ENCODE peak calls at places on chromosomes 1 and 21, in ten cellular contexts. S is keratinocyte, U is vagina, V is IMR-90, E is A549, Q is body of pancreas, A is ovary, H is breast epithelium, I is fibroblast of lung, K is psoas muscle. W is an unnamed sample.

GRCh38 chr1:215005078-215005477 is 77.5 kb upstream of the KCNK2 start:
- DNase-seq in A (no peak), U (no peak), K (no peak), H (no peak), V (peak; percentile 45), S (no peak), Q (no peak), I (no peak), E (no peak), W (no peak)

GRCh38 chr1:158564608-158565007 is 5.8 kb downstream of the OR6P1 start:
- DNase-seq in I (no peak), K (no peak), U (no peak), E (no peak), H (no peak), S (no peak), Q (no peak), A (no peak), V (no peak), W (no peak)

GRCh38 chr1:246117066-246117791 is 389.9 kb downstream of the SMYD3 start:
- DNase-seq in H (no peak), I (peak; percentile 50), Q (peak; percentile 38), E (peak; percentile 20), V (peak; percentile 64), U (no peak), S (no peak), K (no peak), A (no peak), W (no peak)

GRCh38 chr1:64948905-64949833 is 17.2 kb downstream of the JAK1 start:
- DNase-seq in E (no peak), S (no peak), U (no peak), A (no peak), Q (no peak), K (no peak), V (no peak), H (no peak), I (no peak), W (no peak)

GRCh38 chr1:222579316-222579715 is 10.4 kb downstream of the TAF1A start:
- DNase-seq in H (no peak), Q (no peak), E (no peak), K (no peak), I (no peak), S (no peak), U (no peak), A (no peak), V (no peak), W (no peak)

GRCh38 chr1:65952692-65953091 is 160.0 kb downstream of the PDE4B start:
- DNase-seq in E (no peak), U (no peak), K (no peak), V (peak; percentile 61), I (peak; percentile 65), Q (no peak), H (no peak), S (no peak), A (no peak), W (no peak)

GRCh38 chr21:45990741-45991605 is 9.4 kb downstream of the COL6A1 start:
- DNase-seq in Q (no peak), U (no peak), A (peak; percentile 26), H (peak; percentile 46), K (peak; percentile 20), I (no peak), V (no peak), S (no peak), E (no peak), W (peak; percentile 28)

GRCh38 chr1:228004331-228004871 is 2.4 kb upstream of the WNT3A start:
- DNase-seq in V (no peak), S (no peak), I (no peak), K (no peak), E (peak; percentile 62), U (peak; percentile 91), Q (no peak), A (no peak), H (peak; percentile 52), W (no peak)

GRCh38 chr1:221631551-221631950 is 110.3 kb downstream of the DUSP10 start:
- DNase-seq in H (no peak), U (no peak), K (no peak), V (no peak), E (no peak), I (no peak), Q (no peak), S (no peak), A (no peak), W (no peak)

GRCh38 chr1:42943166-42943565 is 15.5 kb downstream of the SLC2A1 start:
- DNase-seq in U (no peak), I (peak; percentile 80), Q (peak; percentile 96), S (peak; percentile 86), H (peak; percentile 82), K (no peak), E (no peak), A (no peak), V (no peak), W (no peak)

GRCh38 chr1:50329332-50329932 is 93.8 kb downstream of the DMRTA2 start:
- DNase-seq in U (no peak), A (no peak), S (no peak), K (no peak), I (no peak), Q (peak; percentile 56), E (no peak), H (no peak), V (no peak), W (no peak)

GRCh38 chr1:27429029-27429425 is 36.6 kb downstream of the GPR3 start:
- DNase-seq in A (no peak), V (no peak), I (no peak), H (no peak), E (no peak), S (no peak), U (no peak), K (no peak), Q (no peak), W (no peak)

GRCh38 chr21:36419996-36420395 is 34.8 kb downstream of the CHAF1B start:
- DNase-seq in E (peak; percentile 84), I (peak; percentile 88), S (peak; percentile 33), K (peak; percentile 84), Q (peak; percentile 90), V (peak; percentile 92), A (peak; percentile 86), U (no peak), H (peak; percentile 78), W (peak; percentile 73)

GRCh38 chr21:15301736-15302135 is 236.9 kb upstream of the NRIP1 start:
- DNase-seq in K (no peak), V (no peak), I (peak; percentile 71), E (no peak), H (no peak), S (no peak), U (no peak), Q (no peak), A (no peak), W (no peak)

GRCh38 chr1:171220551-171221175 is 27.6 kb upstream of the FMO1 start:
- DNase-seq in I (peak; percentile 78), S (no peak), U (no peak), H (no peak), A (peak; percentile 22), Q (no peak), E (no peak), K (no peak), V (peak; percentile 44), W (no peak)

GRCh38 chr1:26833432-26834405 is 7.2 kb downstream of the ZDHHC18 start:
- DNase-seq in V (no peak), S (no peak), H (no peak), I (no peak), K (no peak), U (no peak), E (no peak), A (no peak), Q (no peak), W (no peak)

DNA sequence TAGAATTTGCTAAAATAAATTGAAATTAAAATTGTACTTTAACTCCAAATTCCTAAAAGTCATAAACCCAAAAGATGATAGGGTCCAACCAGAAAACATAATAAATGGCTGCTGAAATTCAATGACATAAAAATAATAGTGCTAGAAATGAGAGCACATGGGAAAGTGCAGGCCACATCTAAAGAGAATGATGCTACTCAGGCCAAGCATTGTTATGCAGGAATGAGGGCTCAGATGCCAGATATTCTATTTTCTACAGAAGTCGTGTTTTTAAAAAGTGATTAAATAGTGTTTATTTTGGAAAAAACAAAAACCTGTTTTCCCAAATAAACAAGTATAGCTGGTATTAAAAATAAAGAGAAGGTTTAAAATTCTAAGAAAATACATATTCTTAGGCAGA is 234.4 kb downstream of the KCNT2 start:
- DNase-seq in H (no peak), U (no peak), E (no peak), K (no peak), S (no peak), A (no peak), V (no peak), I (no peak), Q (no peak), W (no peak)
- H3K27ac ChIP-seq in H (no peak overlapping the region), U (no peak overlapping the region), E (no peak overlapping the region), K (no peak overlapping the region), S (no peak overlapping the region), A (no peak overlapping the region), V (no peak overlapping the region), I (no peak overlapping the region), Q (no peak overlapping the region), W (no peak overlapping the region)

DNA sequence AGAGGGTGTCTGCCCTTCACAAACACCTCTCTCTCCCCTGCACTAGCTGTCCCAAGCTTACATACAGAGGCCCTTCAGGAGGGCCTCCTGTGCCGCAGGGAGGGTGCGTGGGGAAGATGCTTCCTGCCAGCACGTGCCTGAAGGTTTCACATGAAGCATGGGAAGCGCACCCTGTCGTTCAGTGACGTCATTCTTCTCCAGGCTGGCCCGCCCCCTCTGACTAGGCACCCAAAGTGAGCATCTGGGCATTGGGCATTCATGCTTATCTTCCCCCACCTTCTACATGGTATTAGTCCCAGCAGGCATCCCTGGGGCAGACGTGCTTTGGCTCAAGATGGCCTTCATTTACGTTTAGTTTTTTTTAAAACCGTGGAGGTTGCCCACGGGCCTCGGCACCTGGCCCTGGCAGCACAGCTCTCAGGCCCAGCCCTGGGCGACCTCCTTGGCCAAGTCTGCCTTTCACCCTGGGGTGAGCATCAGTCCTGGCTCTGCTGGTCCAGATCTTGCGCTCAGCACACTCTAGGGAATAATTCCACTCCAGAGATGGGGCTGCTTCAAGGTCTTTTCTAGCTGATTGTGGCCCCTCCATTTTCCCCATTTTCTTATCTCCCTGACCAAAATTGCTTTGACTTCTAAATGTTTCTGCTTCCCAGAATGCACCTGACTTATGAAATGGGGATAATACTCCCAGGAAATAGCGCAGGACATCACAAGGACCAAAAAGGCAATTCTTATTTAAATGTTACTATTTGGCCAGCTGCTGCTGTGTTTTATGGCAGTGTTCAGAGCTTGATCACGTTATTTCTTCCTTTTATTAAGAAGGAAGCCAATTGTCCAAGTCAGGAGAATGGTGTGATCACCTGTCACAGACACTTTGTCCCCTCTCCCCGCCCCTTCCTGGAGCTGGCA is 6.1 kb downstream of the NPPA start:
- DNase-seq in V (peak; percentile 12), E (no peak), I (no peak), U (no peak), K (no peak), S (no peak), A (no peak), Q (no peak), H (no peak), W (no peak)
- H3K27ac ChIP-seq in V (no peak overlapping the region), E (no peak overlapping the region), I (no peak overlapping the region), U (no peak overlapping the region), K (no peak overlapping the region), S (no peak overlapping the region), A (no peak overlapping the region), Q (no peak overlapping the region), H (no peak overlapping the region), W (no peak overlapping the region)

GRCh38 chr1:3126756-3127718 is 58.0 kb downstream of the PRDM16 start:
- DNase-seq in S (no peak), E (no peak), V (no peak), Q (no peak), I (no peak), H (no peak), K (no peak), A (peak; percentile 37), U (no peak), W (no peak)
- H3K27ac ChIP-seq in S (no peak overlapping the region), E (no peak overlapping the region), V (no peak overlapping the region), Q (peak overlapping the region; percentile 34), I (no peak overlapping the region), H (no peak overlapping the region), K (peak overlapping the region; percentile 20), A (peak overlapping the region; percentile 85), U (peak overlapping the region; percentile 48), W (peak overlapping the region; percentile 76)

GRCh38 chr1:230232352-230232751 is 165.3 kb downstream of the GALNT2 start:
- DNase-seq in K (no peak), S (no peak), E (no peak), A (no peak), Q (no peak), V (peak; percentile 10), I (no peak), H (no peak), U (no peak), W (no peak)
- H3K27ac ChIP-seq in K (no peak overlapping the region), S (no peak overlapping the region), E (no peak overlapping the region), A (peak overlapping the region; percentile 45), Q (peak overlapping the region; percentile 81), V (no peak overlapping the region), I (peak overlapping the region; percentile 5), H (no peak overlapping the region), U (no peak overlapping the region), W (no peak overlapping the region)

W was measured in dorsolateral prefrontal cortex.